ENCODE peak calls at places on chromosomes 6 and 20, in eight cellular contexts. One of them, this sample, is unnamed.

GRCh38 chr6:52231411-52232127 is 12.7 kb downstream of the IL17F start:
- DNase-seq in HT1080: peak
- DNase-seq in midbrain: no peak
- DNase-seq in HuH-7.5: no peak
- DNase-seq in COR-L47: no peak
- DNase-seq in suprapubic skin: no peak
- DNase-seq in activated CD4-positive, alpha-beta memory T cell treated with anti-CD3 and anti-CD28 coated beads for 36 hours: peak
- DNase-seq in NCI-H774: no peak
- DNase-seq in this sample: no peak

GRCh38 chr20:33305591-33306057 is 22.6 kb downstream of the BPIFB1 start:
- DNase-seq in HT1080: peak
- DNase-seq in midbrain: no peak
- DNase-seq in HuH-7.5: no peak
- DNase-seq in COR-L47: no peak
- DNase-seq in suprapubic skin: no peak
- DNase-seq in activated CD4-positive, alpha-beta memory T cell treated with anti-CD3 and anti-CD28 coated beads for 36 hours: no peak
- DNase-seq in NCI-H774: no peak
- DNase-seq in this sample: no peak

GRCh38 chr20:33954504-33954903 is 39.2 kb upstream of the RALY start:
- DNase-seq in HT1080: no peak
- DNase-seq in midbrain: no peak
- DNase-seq in HuH-7.5: no peak
- DNase-seq in COR-L47: no peak
- DNase-seq in suprapubic skin: no peak
- DNase-seq in activated CD4-positive, alpha-beta memory T cell treated with anti-CD3 and anti-CD28 coated beads for 36 hours: no peak
- DNase-seq in NCI-H774: no peak
- DNase-seq in this sample: no peak

GRCh38 chr6:112222111-112222726 is 32.1 kb downstream of the LAMA4 start:
- DNase-seq in HT1080: no peak
- DNase-seq in midbrain: no peak
- DNase-seq in HuH-7.5: no peak
- DNase-seq in COR-L47: no peak
- DNase-seq in suprapubic skin: no peak
- DNase-seq in activated CD4-positive, alpha-beta memory T cell treated with anti-CD3 and anti-CD28 coated beads for 36 hours: no peak
- DNase-seq in NCI-H774: no peak
- DNase-seq in this sample: no peak

GRCh38 chr6:18412644-18413043 is 25.5 kb downstream of the RNF144B start:
- DNase-seq in HT1080: no peak
- DNase-seq in midbrain: no peak
- DNase-seq in HuH-7.5: no peak
- DNase-seq in COR-L47: no peak
- DNase-seq in suprapubic skin: no peak
- DNase-seq in activated CD4-positive, alpha-beta memory T cell treated with anti-CD3 and anti-CD28 coated beads for 36 hours: no peak
- DNase-seq in NCI-H774: no peak
- DNase-seq in this sample: no peak

GRCh38 chr6:150204705-150205472 is 62.0 kb downstream of the PPP1R14C start:
- DNase-seq in HT1080: no peak
- DNase-seq in midbrain: peak
- DNase-seq in HuH-7.5: no peak
- DNase-seq in COR-L47: no peak
- DNase-seq in suprapubic skin: no peak
- DNase-seq in activated CD4-positive, alpha-beta memory T cell treated with anti-CD3 and anti-CD28 coated beads for 36 hours: no peak
- DNase-seq in NCI-H774: no peak
- DNase-seq in this sample: no peak

GRCh38 chr6:100257661-100258395 is 206.9 kb downstream of the SIM1 start:
- DNase-seq in HT1080: peak
- DNase-seq in midbrain: no peak
- DNase-seq in HuH-7.5: no peak
- DNase-seq in COR-L47: peak
- DNase-seq in suprapubic skin: no peak
- DNase-seq in activated CD4-positive, alpha-beta memory T cell treated with anti-CD3 and anti-CD28 coated beads for 36 hours: no peak
- DNase-seq in NCI-H774: peak
- DNase-seq in this sample: no peak

GRCh38 chr6:38933426-38933825 is 115.2 kb upstream of the GLP1R start:
- DNase-seq in HT1080: peak
- DNase-seq in midbrain: no peak
- DNase-seq in HuH-7.5: no peak
- DNase-seq in COR-L47: peak
- DNase-seq in suprapubic skin: no peak
- DNase-seq in activated CD4-positive, alpha-beta memory T cell treated with anti-CD3 and anti-CD28 coated beads for 36 hours: no peak
- DNase-seq in NCI-H774: no peak
- DNase-seq in this sample: no peak